ENCODE peak calls at places on chromosomes 13 and 19, in nine cellular contexts. K, P, T, J, W, G, F, V and Z are unnamed samples.

GRCh38 chr19:42330521-42330835 is 5.0 kb downstream of the MEGF8 start:
- DNase-seq in V (no peak), F (no peak), W (no peak), T (no peak), K (no peak), P (no peak), J (no peak), G (no peak), Z (no peak)

GRCh38 chr13:22427783-22428182 is 753.0 kb upstream of the SGCG start:
- DNase-seq in W (no peak), G (no peak), F (no peak), T (no peak), P (no peak), V (no peak), J (no peak), K (no peak), Z (no peak)

GRCh38 chr19:6273701-6274601 is 5.8 kb downstream of the MLLT1 start:
- DNase-seq in T (no peak), J (peak; percentile 26), P (no peak), W (peak; percentile 94), K (no peak), G (no peak), V (peak; percentile 68), F (no peak), Z (peak; percentile 91)

GRCh38 chr13:21676611-21677021 is 5.7 kb downstream of the FGF9 start:
- DNase-seq in P (no peak), F (no peak), W (no peak), V (no peak), G (no peak), T (peak; percentile 33), K (peak; percentile 62), J (no peak), Z (no peak)

GRCh38 chr19:45075215-45076028 is 856 bp downstream of the ZNF296 start:
- DNase-seq in F (peak; percentile 86), W (peak; percentile 89), K (peak; percentile 19), G (no peak), T (peak; percentile 68), V (no peak), P (peak; percentile 83), J (peak; percentile 90), Z (peak; percentile 36)

GRCh38 chr13:23550164-23550563 is 20.0 kb upstream of the TNFRSF19 start:
- DNase-seq in W (no peak), T (no peak), K (peak; percentile 43), J (no peak), G (no peak), P (no peak), V (no peak), F (no peak), Z (no peak)

GRCh38 chr19:10566658-10567410 is 1.0 kb upstream of the KRI1 start:
- DNase-seq in W (peak; percentile 64), J (no peak), P (no peak), K (no peak), F (no peak), V (no peak), G (no peak), T (peak; percentile 71), Z (no peak)

GRCh38 chr19:16608290-16608704 is 19.7 kb downstream of the MED26 start:
- DNase-seq in T (no peak), F (no peak), P (no peak), J (no peak), G (peak; percentile 56), V (peak; percentile 29), W (no peak), K (no peak), Z (peak; percentile 94)

GRCh38 chr13:87680298-87680697 is 9.1 kb downstream of the SLITRK5 start:
- DNase-seq in T (no peak), G (no peak), P (no peak), W (no peak), V (no peak), K (no peak), F (no peak), J (peak; percentile 2), Z (no peak)

GRCh38 chr13:28337196-28338045 is 157.5 kb downstream of the FLT1 start:
- DNase-seq in W (no peak), V (peak; percentile 40), P (no peak), J (no peak), F (no peak), T (no peak), K (no peak), G (no peak), Z (peak; percentile 76)

GRCh38 chr13:111117961-111118360 is 2.9 kb downstream of the ARHGEF7 start:
- DNase-seq in F (no peak), W (no peak), T (no peak), V (no peak), P (no peak), J (no peak), K (no peak), G (no peak), Z (no peak)

GRCh38 chr13:26784704-26785639 is 24.4 kb upstream of the GPR12 start:
- DNase-seq in T (no peak), J (no peak), P (no peak), K (no peak), V (no peak), G (no peak), W (peak; percentile 49), F (no peak), Z (no peak)

GRCh38 chr19:1516395-1516753 is 3.6 kb upstream of the ADAMTSL5 start:
- DNase-seq in W (no peak), P (no peak), T (no peak), G (no peak), V (no peak), F (no peak), K (no peak), J (no peak), Z (no peak)

GRCh38 chr13:29402168-29402621 is 193.3 kb downstream of the SLC7A1 start:
- DNase-seq in K (no peak), W (no peak), T (no peak), G (peak; percentile 15), F (no peak), P (no peak), J (no peak), V (no peak), Z (peak; percentile 30)

GRCh38 chr19:49436381-49437017 is 4.8 kb downstream of the SLC17A7 start:
- DNase-seq in W (no peak), P (no peak), K (peak; percentile 51), J (peak; percentile 43), F (no peak), V (no peak), G (no peak), T (peak; percentile 75), Z (no peak)

GRCh38 chr19:13920940-13921744 is 15.1 kb downstream of the CC2D1A start:
- DNase-seq in G (no peak), T (peak; percentile 49), J (no peak), V (peak; percentile 18), F (peak; percentile 28), W (no peak), P (no peak), K (no peak), Z (peak; percentile 64)

GRCh38 chr13:51269039-51269438 is 46.8 kb downstream of the FAM124A start:
- DNase-seq in G (no peak), J (no peak), V (no peak), F (no peak), K (no peak), P (no peak), W (no peak), T (no peak), Z (peak; percentile 87)

GRCh38 chr13:36130542-36131214 is 504 bp downstream of the DCLK1 start:
- DNase-seq in J (no peak), F (no peak), T (no peak), K (peak; percentile 38), V (no peak), P (no peak), G (no peak), W (peak; percentile 50), Z (no peak)

GRCh38 chr19:41367848-41368301 is 3.9 kb upstream of the B9D2 start:
- DNase-seq in K (no peak), W (no peak), F (peak; percentile 71), P (no peak), J (peak; percentile 46), V (peak; percentile 91), T (no peak), G (peak; percentile 81), Z (peak; percentile 95)

GRCh38 chr19:34556500-34556899 is 74.9 kb downstream of the WTIP start:
- DNase-seq in F (no peak), K (peak; percentile 10), P (no peak), T (peak; percentile 34), V (peak; percentile 2), J (peak; percentile 60), W (no peak), G (no peak), Z (peak; percentile 4)

GRCh38 chr13:40608308-40608707 is 58.1 kb downstream of the FOXO1 start:
- DNase-seq in F (no peak), W (no peak), G (no peak), V (no peak), P (no peak), K (no peak), T (no peak), J (no peak), Z (no peak)

GRCh38 chr19:31470229-31470939 is 121.1 kb upstream of the TSHZ3 start:
- DNase-seq in P (no peak), J (no peak), T (no peak), G (no peak), V (no peak), F (no peak), W (no peak), K (no peak), Z (no peak)

GRCh38 chr19:30255783-30256509 is 116.2 kb upstream of the ZNF536 start:
- DNase-seq in K (peak; percentile 19), J (no peak), G (no peak), F (no peak), W (no peak), T (no peak), V (no peak), P (no peak), Z (no peak)

GRCh38 chr19:54418930-54419800 is 3.9 kb downstream of the TTYH1 start:
- DNase-seq in J (no peak), V (no peak), P (no peak), F (no peak), W (no peak), G (no peak), K (no peak), T (no peak), Z (no peak)

GRCh38 chr13:37736040-37736439 is 133.5 kb downstream of the TRPC4 start:
- DNase-seq in T (no peak), P (no peak), V (no peak), J (no peak), G (no peak), W (no peak), F (no peak), K (no peak), Z (no peak)

GRCh38 chr13:24502567-24503375 is 9.8 kb downstream of the PARP4 start:
- DNase-seq in W (no peak), P (no peak), G (no peak), K (no peak), V (no peak), F (peak; percentile 7), T (no peak), J (peak; percentile 67), Z (peak; percentile 80)

GRCh38 chr13:42337808-42338600 is 66.1 kb downstream of the AKAP11 start:
- DNase-seq in K (no peak), V (no peak), W (no peak), J (no peak), G (no peak), T (no peak), P (no peak), F (no peak), Z (peak; percentile 80)

GRCh38 chr19:18281082-18282020 is at the start of gene JUND:
- DNase-seq in T (peak; percentile 98), K (peak; percentile 98), F (peak; percentile 62), P (peak; percentile 85), G (peak; percentile 94), V (peak; percentile 76), J (peak; percentile 95), W (peak; percentile 99), Z (peak; percentile 97)

GRCh38 chr13:110571897-110572777 is 10.6 kb upstream of the RAB20 start:
- DNase-seq in G (no peak), T (no peak), K (no peak), W (peak; percentile 34), F (no peak), J (no peak), P (no peak), V (no peak), Z (no peak)

GRCh38 chr13:29279859-29280258 is 315.6 kb downstream of the SLC7A1 start:
- DNase-seq in W (no peak), G (no peak), F (no peak), K (no peak), T (no peak), J (no peak), V (no peak), P (no peak), Z (no peak)

GRCh38 chr13:37202264-37202663 is 96.8 kb upstream of the CSNK1A1L start:
- DNase-seq in W (no peak), T (no peak), V (no peak), P (no peak), J (no peak), K (no peak), F (no peak), G (peak; percentile 16), Z (no peak)